ENCODE peak calls at places on chromosomes 1 and 21, in four cellular contexts. One of them, this sample, is unnamed.

GRCh38 chr1:159815926-159816325 is 10.7 kb upstream of the SLAMF8 start:
- DNase-seq in amniotic epithelial cell: no peak
- DNase-seq in iPS DF 6.9: no peak
- DNase-seq in NCI-H748 treated with DMSO at 0.1 percent for 48 hours: no peak
- DNase-seq in this sample: no peak

GRCh38 chr1:67888707-67889106 is 55.4 kb upstream of the GNG12 start:
- DNase-seq in iPS DF 6.9: no peak
- DNase-seq in amniotic epithelial cell: peak; percentile 52
- DNase-seq in NCI-H748 treated with DMSO at 0.1 percent for 48 hours: no peak
- DNase-seq in this sample: no peak

GRCh38 chr1:198157847-198158765 is 1.3 kb downstream of the NEK7 start:
- DNase-seq in NCI-H748 treated with DMSO at 0.1 percent for 48 hours: no peak
- DNase-seq in iPS DF 6.9: no peak
- DNase-seq in amniotic epithelial cell: peak; percentile 45
- DNase-seq in this sample: no peak

GRCh38 chr1:58528518-58528917 is 18.0 kb downstream of the OMA1 start:
- DNase-seq in amniotic epithelial cell: peak; percentile 88
- DNase-seq in NCI-H748 treated with DMSO at 0.1 percent for 48 hours: no peak
- DNase-seq in iPS DF 6.9: no peak
- DNase-seq in this sample: no peak

GRCh38 chr1:29777522-29777921 is 541.2 kb downstream of the PTPRU start:
- DNase-seq in amniotic epithelial cell: no peak
- DNase-seq in NCI-H748 treated with DMSO at 0.1 percent for 48 hours: no peak
- DNase-seq in iPS DF 6.9: no peak
- DNase-seq in this sample: no peak

GRCh38 chr1:205916541-205916940 is 26.7 kb downstream of the SLC26A9 start:
- DNase-seq in iPS DF 6.9: no peak
- DNase-seq in NCI-H748 treated with DMSO at 0.1 percent for 48 hours: no peak
- DNase-seq in amniotic epithelial cell: peak; percentile 77
- DNase-seq in this sample: no peak

GRCh38 chr1:26305667-26306289 is 658 bp downstream of the UBXN11 start:
- DNase-seq in NCI-H748 treated with DMSO at 0.1 percent for 48 hours: no peak
- DNase-seq in amniotic epithelial cell: no peak
- DNase-seq in iPS DF 6.9: no peak
- DNase-seq in this sample: no peak

GRCh38 chr1:205983925-205984725 is 19.1 kb downstream of the RAB7B start:
- DNase-seq in iPS DF 6.9: peak; percentile 47
- DNase-seq in NCI-H748 treated with DMSO at 0.1 percent for 48 hours: no peak
- DNase-seq in amniotic epithelial cell: peak; percentile 44
- DNase-seq in this sample: no peak

GRCh38 chr1:65418522-65419185 is 1.8 kb upstream of the LEPR start:
- DNase-seq in amniotic epithelial cell: no peak
- DNase-seq in NCI-H748 treated with DMSO at 0.1 percent for 48 hours: no peak
- DNase-seq in iPS DF 6.9: no peak
- DNase-seq in this sample: no peak

GRCh38 chr1:233394860-233395717 is 67.6 kb downstream of the MAP3K21 start:
- DNase-seq in NCI-H748 treated with DMSO at 0.1 percent for 48 hours: peak; percentile 53
- DNase-seq in iPS DF 6.9: peak; percentile 41
- DNase-seq in amniotic epithelial cell: peak; percentile 48
- DNase-seq in this sample: peak; percentile 53

GRCh38 chr21:34536311-34536710 is 24.3 kb upstream of the KCNE1 start:
- DNase-seq in iPS DF 6.9: no peak
- DNase-seq in NCI-H748 treated with DMSO at 0.1 percent for 48 hours: no peak
- DNase-seq in amniotic epithelial cell: peak; percentile 77
- DNase-seq in this sample: no peak

GRCh38 chr1:147466543-147466942 is 74.8 kb upstream of the BCL9 start:
- DNase-seq in amniotic epithelial cell: no peak
- DNase-seq in iPS DF 6.9: no peak
- DNase-seq in NCI-H748 treated with DMSO at 0.1 percent for 48 hours: no peak
- DNase-seq in this sample: no peak